ENCODE peak calls at places on chromosomes 11 and 22, in eight cellular contexts. R is PC-3; B is NCI-H1417; E is AG09309; F is bronchial epithelial cell; I is naive thymus-derived CD8-positive, alpha-beta T cell; W is heart left ventricle; T is iris pigment epithelial cell. S is an unnamed sample.

GRCh38 chr22:25364736-25365241 is 145.3 kb downstream of the CRYBB2 start:
- DNase-seq in R (no peak), B (no peak), E (no peak), F (no peak), I (no peak), W (no peak), T (no peak), S (no peak)

GRCh38 chr11:116422976-116423375 is 349.8 kb downstream of the BUD13 start:
- DNase-seq in R (no peak), B (no peak), E (no peak), F (no peak), I (no peak), W (no peak), T (no peak), S (no peak)

GRCh38 chr11:68928481-68928880 is 24.8 kb downstream of the IGHMBP2 start:
- DNase-seq in R (no peak), B (no peak), E (no peak), F (no peak), I (no peak), W (peak; percentile 48), T (no peak), S (no peak)

GRCh38 chr11:115745545-115746265 is 241.5 kb upstream of the CADM1 start:
- DNase-seq in R (no peak), B (no peak), E (no peak), F (no peak), I (no peak), W (no peak), T (no peak), S (no peak)

GRCh38 chr11:9574806-9575530 is 1.5 kb downstream of the WEE1 start:
- DNase-seq in R (peak; percentile 77), B (peak; percentile 67), E (peak; percentile 67), F (peak; percentile 82), I (no peak), W (peak; percentile 74), T (peak; percentile 81), S (peak; percentile 95)

GRCh38 chr22:33553493-33553892 is 366.8 kb downstream of the LARGE1 start:
- DNase-seq in R (no peak), B (no peak), E (no peak), F (no peak), I (no peak), W (no peak), T (no peak), S (no peak)

GRCh38 chr11:12941671-12942070 is 67.4 kb upstream of the RASSF10 start:
- DNase-seq in R (no peak), B (no peak), E (no peak), F (no peak), I (no peak), W (no peak), T (no peak), S (no peak)

GRCh38 chr11:61069427-61069826 is 32.9 kb upstream of the CD5 start:
- DNase-seq in R (no peak), B (no peak), E (no peak), F (no peak), I (no peak), W (no peak), T (no peak), S (no peak)

GRCh38 chr11:123707606-123708205 is 33.8 kb downstream of the ZNF202 start:
- DNase-seq in R (peak; percentile 89), B (peak; percentile 67), E (no peak), F (peak; percentile 73), I (peak; percentile 39), W (peak; percentile 43), T (peak; percentile 74), S (peak; percentile 83)

GRCh38 chr11:34356918-34357645 is 728 bp downstream of the ABTB2 start:
- DNase-seq in R (peak; percentile 52), B (peak; percentile 86), E (no peak), F (peak; percentile 36), I (peak; percentile 30), W (peak; percentile 45), T (peak; percentile 72), S (peak; percentile 79)